ENCODE peak calls at places on chromosomes 16 and 17, in five cellular contexts. C is IMR-90, P is cardiac muscle cell, E is endodermal cell, N is A549. A is an unnamed sample.

GRCh38 chr17:82527893-82528292 is 8.4 kb downstream of the FOXK2 start:
- DNase-seq in C (no peak), P (no peak), E (no peak), N (no peak), A (no peak)

GRCh38 chr16:8676737-8677375 is 2.4 kb downstream of the ABAT start:
- DNase-seq in C (no peak), P (no peak), E (no peak), N (no peak), A (no peak)

GRCh38 chr16:8644513-8645140 is 23.1 kb downstream of the METTL22 start:
- DNase-seq in C (no peak), P (no peak), E (no peak), N (no peak), A (no peak)

GRCh38 chr16:27232061-27232841 is 28.9 kb downstream of the KDM8 start:
- DNase-seq in C (no peak), P (no peak), E (no peak), N (no peak), A (peak; percentile 60)

GRCh38 chr16:86355538-86355937 is 154.8 kb upstream of the FOXF1 start:
- DNase-seq in C (peak; percentile 93), P (peak; percentile 62), E (no peak), N (no peak), A (no peak)

GRCh38 chr16:10895053-10895946 is 18.3 kb downstream of the CIITA start:
- DNase-seq in C (peak; percentile 38), P (peak; percentile 51), E (peak; percentile 96), N (peak; percentile 29), A (peak; percentile 73)

GRCh38 chr16:19517424-19518089 is 4.3 kb downstream of the GDE1 start:
- DNase-seq in C (peak; percentile 42), P (no peak), E (no peak), N (peak; percentile 48), A (no peak)

GRCh38 chr16:4882633-4883285 is 35.5 kb downstream of the UBN1 start:
- DNase-seq in C (peak; percentile 80), P (peak; percentile 34), E (no peak), N (no peak), A (no peak)

GRCh38 chr16:56606071-56606687 is 2.2 kb upstream of the MT2A start:
- DNase-seq in C (peak; percentile 79), P (peak; percentile 87), E (no peak), N (peak; percentile 51), A (no peak)

GRCh38 chr16:51731160-51731559 is 580.1 kb upstream of the SALL1 start:
- DNase-seq in C (no peak), P (no peak), E (no peak), N (no peak), A (no peak)

GRCh38 chr17:72502111-72502939 is 381.5 kb downstream of the SOX9 start:
- DNase-seq in C (peak; percentile 64), P (peak; percentile 61), E (peak; percentile 73), N (no peak), A (peak; percentile 86)

GRCh38 chr16:86751081-86752030 is 173.0 kb downstream of the FOXL1 start:
- DNase-seq in C (peak; percentile 87), P (peak; percentile 83), E (no peak), N (no peak), A (no peak)

GRCh38 chr16:81140930-81141780 is 45.0 kb upstream of the GCSH start:
- DNase-seq in C (no peak), P (no peak), E (peak; percentile 87), N (no peak), A (no peak)

GRCh38 chr16:73048292-73049050 is 543 bp upstream of the ZFHX3 start:
- DNase-seq in C (no peak), P (peak; percentile 24), E (no peak), N (no peak), A (no peak)

GRCh38 chr16:47150067-47150466 is 6.3 kb upstream of the NETO2 start:
- DNase-seq in C (no peak), P (no peak), E (no peak), N (no peak), A (no peak)

GRCh38 chr17:45190503-45191282 is 29.0 kb downstream of the HEXIM2 start:
- DNase-seq in C (no peak), P (no peak), E (no peak), N (no peak), A (no peak)

GRCh38 chr17:52678211-52678610 is 519.7 kb upstream of the CA10 start:
- DNase-seq in C (no peak), P (no peak), E (no peak), N (no peak), A (peak; percentile 5)

GRCh38 chr17:64661981-64662773 is at the start of gene SMURF2:
- DNase-seq in C (peak; percentile 61), P (peak; percentile 74), E (peak; percentile 96), N (peak; percentile 89), A (peak; percentile 74)

GRCh38 chr16:88686062-88686438 is 257 bp downstream of the SNAI3 start:
- DNase-seq in C (no peak), P (no peak), E (no peak), N (no peak), A (no peak)

GRCh38 chr16:28311913-28312312 is 19.6 kb downstream of the SBK1 start:
- DNase-seq in C (no peak), P (no peak), E (no peak), N (no peak), A (no peak)

GRCh38 chr16:54493076-54493475 is 206.5 kb upstream of the IRX3 start:
- DNase-seq in C (no peak), P (peak; percentile 59), E (no peak), N (no peak), A (no peak)

GRCh38 chr16:88103011-88103410 is 151.8 kb downstream of the BANP start:
- DNase-seq in C (no peak), P (no peak), E (no peak), N (no peak), A (no peak)

GRCh38 chr17:49687878-49688491 is 10.1 kb upstream of the SPOP start:
- DNase-seq in C (peak; percentile 61), P (peak; percentile 86), E (peak; percentile 42), N (no peak), A (no peak)

GRCh38 chr17:2178798-2179505 is 124.0 kb downstream of the HIC1 start:
- DNase-seq in C (no peak), P (no peak), E (no peak), N (no peak), A (peak; percentile 3)

GRCh38 chr17:2175294-2175628 is 120.4 kb downstream of the HIC1 start:
- DNase-seq in C (no peak), P (no peak), E (no peak), N (no peak), A (no peak)

GRCh38 chr17:2174471-2175293 is 119.8 kb downstream of the HIC1 start:
- DNase-seq in C (peak; percentile 99), P (peak; percentile 98), E (no peak), N (no peak), A (peak; percentile 42)

GRCh38 chr17:2177235-2177811 is 122.4 kb downstream of the HIC1 start:
- DNase-seq in C (peak; percentile 83), P (no peak), E (no peak), N (no peak), A (peak; percentile 47)

GRCh38 chr17:2176484-2177175 is 121.7 kb downstream of the HIC1 start:
- DNase-seq in C (no peak), P (no peak), E (no peak), N (no peak), A (no peak)
- H3K4me1 ChIP-seq in C (peaks cover 67% of the 10 kb centered on the region), P (peaks cover 82% of the 10 kb centered on the region), E (peaks cover 40% of the 10 kb centered on the region), N (peaks cover 37% of the 10 kb centered on the region), A (peaks cover 64% of the 10 kb centered on the region)

GRCh38 chr17:79074650-79075432 is at the start of gene ENGASE:
- DNase-seq in C (peak; percentile 82), P (peak; percentile 96), E (peak; percentile 100), N (peak; percentile 98), A (peak; percentile 99)

GRCh38 chr17:79073706-79074088 is 927 bp upstream of the ENGASE start:
- DNase-seq in C (no peak), P (no peak), E (peak; percentile 42), N (no peak), A (peak; percentile 46)

GRCh38 chr17:79071161-79071560 is 3.5 kb upstream of the ENGASE start:
- DNase-seq in C (no peak), P (no peak), E (no peak), N (no peak), A (no peak)

GRCh38 chr17:79072544-79072943 is 2.1 kb upstream of the ENGASE start:
- DNase-seq in C (no peak), P (no peak), E (peak; percentile 57), N (no peak), A (no peak)

GRCh38 chr17:79073016-79073705 is 1.5 kb upstream of the ENGASE start:
- DNase-seq in C (no peak), P (no peak), E (peak; percentile 39), N (no peak), A (no peak)
- H3K27ac ChIP-seq in C (no peak overlapping the region), P (no peak overlapping the region), E (no peak overlapping the region), N (no peak overlapping the region), A (no peak overlapping the region)

GRCh38 chr17:50731575-50732460 is 12.4 kb downstream of the LUC7L3 start:
- DNase-seq in C (no peak), P (no peak), E (peak; percentile 51), N (no peak), A (no peak)
- H3K4me1 ChIP-seq in C (peaks cover 10% of the 10 kb centered on the region), P (peaks cover 12% of the 10 kb centered on the region), E (peaks cover 4% of the 10 kb centered on the region), N (peaks cover 55% of the 10 kb centered on the region), A (no peaks in the 10 kb centered on the region)

GRCh38 chr17:8859804-8860430 is 7.6 kb downstream of the PIK3R6 start:
- DNase-seq in C (no peak), P (no peak), E (peak; percentile 39), N (no peak), A (no peak)

GRCh38 chr17:8859029-8859803 is 8.3 kb downstream of the PIK3R6 start:
- DNase-seq in C (peak; percentile 8), P (peak; percentile 32), E (peak; percentile 54), N (no peak), A (no peak)

GRCh38 chr17:8861482-8862181 is 5.8 kb downstream of the PIK3R6 start:
- DNase-seq in C (no peak), P (no peak), E (peak; percentile 42), N (no peak), A (no peak)

GRCh38 chr17:8865385-8865784 is 2.1 kb downstream of the PIK3R6 start:
- DNase-seq in C (no peak), P (no peak), E (no peak), N (no peak), A (no peak)

GRCh38 chr17:8862213-8863056 is 5.0 kb downstream of the PIK3R6 start:
- DNase-seq in C (no peak), P (no peak), E (peak; percentile 40), N (no peak), A (no peak)
- H3K27ac ChIP-seq in C (no peak overlapping the region), P (no peak overlapping the region), E (no peak overlapping the region), N (no peak overlapping the region), A (no peak overlapping the region)

DNA sequence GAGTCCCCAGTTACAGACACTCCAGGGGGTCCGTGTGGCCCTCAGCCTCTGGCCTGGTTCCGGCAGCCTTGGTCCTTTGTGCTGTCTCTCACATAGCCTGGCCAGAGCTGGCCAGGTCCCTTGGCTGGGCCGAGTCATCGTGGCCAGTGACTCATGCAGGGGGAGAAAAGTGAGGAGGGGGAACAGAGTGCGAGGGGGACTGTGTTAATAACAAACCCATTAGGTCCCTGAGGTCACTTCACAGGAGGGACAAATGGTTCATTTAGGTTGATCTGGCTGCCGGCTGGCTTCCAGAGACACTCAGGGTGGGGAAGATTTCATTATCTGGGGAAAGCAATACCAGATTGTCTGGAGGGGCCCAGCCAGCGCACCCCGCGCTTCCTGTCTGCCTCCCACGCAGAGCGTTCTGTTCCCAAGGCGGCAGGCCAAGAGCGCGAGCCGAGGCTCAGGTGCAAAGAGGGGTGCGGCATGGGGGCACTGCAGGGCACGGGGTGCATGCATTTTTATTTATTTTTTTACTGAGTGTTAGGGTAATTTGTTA is 223.1 kb downstream of the SEC14L1 start:
- DNase-seq in C (peak; percentile 58), P (peak; percentile 59), E (peak; percentile 77), N (no peak), A (no peak)
- H3K4me1 ChIP-seq in C (peaks cover 42% of the 10 kb centered on the region), P (peaks cover 17% of the 10 kb centered on the region), E (peaks cover 11% of the 10 kb centered on the region), N (peaks cover 66% of the 10 kb centered on the region), A (peaks cover 41% of the 10 kb centered on the region)

A was measured in SJCRH30.